ENCODE peak calls at places on chromosomes 11 and 22, in four cellular contexts. B is body of pancreas, W is upper lobe of left lung, I is sigmoid colon. Y is an unnamed sample. For H3K4me1, the result is how much of the 10 kb centered on the place peaks cover.

GRCh38 chr11:18313985-18314763 is 7.8 kb downstream of the HPS5 start:
- DNase-seq in B (no peak), W (peak), I (no peak), Y (no peak)

GRCh38 chr22:38504731-38505594 is 1.1 kb downstream of the DDX17 start:
- DNase-seq in B (peak), W (peak), I (peak), Y (peak)

GRCh38 chr22:46501701-46502100 is 35.7 kb downstream of the CELSR1 start:
- DNase-seq in B (no peak), W (no peak), I (no peak), Y (no peak)

GRCh38 chr11:104442320-104442719 is 278.4 kb upstream of the PDGFD start:
- DNase-seq in B (no peak), W (no peak), I (no peak), Y (no peak)

GRCh38 chr11:122633219-122633829 is 22.2 kb upstream of the UBASH3B start:
- DNase-seq in B (no peak), W (no peak), I (peak), Y (peak)

GRCh38 chr22:46902998-46903916 is 140.8 kb downstream of the TBC1D22A start:
- DNase-seq in B (no peak), W (no peak), I (no peak), Y (no peak)

GRCh38 chr22:44037519-44038370 is 13.6 kb downstream of the PARVB start:
- DNase-seq in B (no peak), W (no peak), I (peak), Y (no peak)

GRCh38 chr11:68710445-68710844 is 26.1 kb downstream of the GAL start:
- DNase-seq in B (no peak), W (no peak), I (no peak), Y (no peak)

GRCh38 chr11:74749127-74749964 is 697 bp downstream of the RNF169 start:
- DNase-seq in B (peak), W (peak), I (no peak), Y (peak)

GRCh38 chr11:16587670-16588069 is 150.8 kb upstream of the C11orf58 start:
- DNase-seq in B (no peak), W (no peak), I (no peak), Y (no peak)

GRCh38 chr22:49829044-49829719 is 1.5 kb upstream of the BRD1 start:
- DNase-seq in B (no peak), W (no peak), I (no peak), Y (no peak)

GRCh38 chr22:23844739-23845202 is 6.0 kb upstream of the DERL3 start:
- DNase-seq in B (no peak), W (no peak), I (no peak), Y (no peak)
- H3K4me1 ChIP-seq in B (under half), W (under half), I (under half), Y (under half)

GRCh38 chr11:6298605-6299004 is 21.7 kb downstream of the CAVIN3 start:
- DNase-seq in B (peak), W (peak), I (no peak), Y (peak)
- TF ChIP-seq CTCF in B (peak), W (peak), I (no peak), Y (peak)

DNA sequence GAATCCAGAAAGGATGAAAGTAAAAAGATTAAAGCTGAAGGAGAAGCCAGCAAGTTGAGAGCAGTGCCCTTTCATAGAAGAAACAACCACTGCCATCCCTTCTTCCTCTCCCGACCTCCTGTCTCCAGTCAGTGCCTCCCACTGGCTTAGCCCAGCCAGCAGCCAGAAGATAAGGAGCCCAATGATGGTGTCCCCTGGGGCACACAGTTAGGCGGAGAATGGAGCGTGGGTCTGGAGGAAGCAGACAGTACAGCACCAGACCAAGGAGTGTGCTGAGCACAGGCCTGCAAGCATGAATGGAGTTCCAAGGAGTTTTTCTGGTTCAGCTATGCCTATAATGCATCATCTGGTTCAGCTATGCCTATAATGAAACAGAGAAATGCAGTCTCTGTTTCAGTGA is 54.3 kb upstream of the TNRC6B start:
- DNase-seq in B (no peak), W (no peak), I (no peak), Y (no peak)
- TF ChIP-seq POLR2A in B (no peak), W (no peak), I (no peak), Y (no peak)

DNA sequence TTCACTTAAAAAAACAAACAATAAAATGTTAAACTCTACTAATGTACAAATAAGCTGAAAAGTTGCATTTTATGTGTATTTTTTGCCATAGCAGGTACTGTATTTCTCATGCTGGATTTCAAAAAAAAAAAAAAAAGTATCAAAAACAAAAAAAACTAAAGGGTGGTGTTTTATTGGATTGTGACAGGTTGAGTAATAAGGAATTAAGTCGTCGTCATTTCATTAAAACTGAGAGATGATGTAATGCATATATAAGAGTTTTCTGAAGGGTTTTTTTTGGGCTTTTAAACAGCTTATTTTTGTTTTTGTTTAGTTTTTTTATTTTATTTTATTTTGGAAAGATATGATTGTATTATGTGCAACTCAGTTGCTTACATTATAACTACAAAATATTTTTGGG is 10.9 kb upstream of the ADSL start:
- DNase-seq in B (no peak), W (no peak), I (no peak), Y (no peak)
- H3K4me1 ChIP-seq in B (under half), W (under half), I (under half), Y (under half)

DNA sequence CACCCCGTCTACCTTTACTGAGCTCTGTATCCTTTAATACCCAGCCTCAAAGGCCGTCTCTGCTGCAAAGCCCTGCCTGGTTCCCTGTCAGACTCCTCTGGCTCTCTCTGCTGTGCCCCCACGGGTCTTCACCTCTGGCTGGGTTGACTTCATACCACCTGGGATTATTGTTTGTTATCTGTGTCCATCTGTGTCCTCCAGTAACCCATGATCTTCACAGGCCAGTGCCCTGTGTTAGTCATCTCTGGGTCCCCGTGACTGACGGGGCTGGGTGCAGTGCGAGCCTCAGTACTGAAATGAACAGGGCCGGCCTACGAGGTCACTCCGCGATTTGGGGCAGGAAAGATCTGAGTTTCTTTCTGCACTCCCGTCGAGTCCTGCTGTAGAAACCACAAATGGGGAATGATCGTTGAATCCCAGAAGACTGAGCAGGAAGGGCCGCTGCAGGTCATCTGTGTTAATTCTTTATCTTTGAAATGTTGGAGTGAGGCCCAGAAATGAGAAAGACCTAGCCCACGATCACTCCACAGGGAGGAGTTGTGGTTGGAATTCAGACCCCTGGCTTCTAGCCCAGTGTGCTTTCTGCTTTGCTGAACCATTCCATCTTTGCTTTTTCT is 12.3 kb upstream of the TUB start:
- DNase-seq in B (peak), W (no peak), I (peak), Y (no peak)
- TF ChIP-seq CTCF in B (no peak), W (no peak), I (no peak), Y (no peak)

DNA sequence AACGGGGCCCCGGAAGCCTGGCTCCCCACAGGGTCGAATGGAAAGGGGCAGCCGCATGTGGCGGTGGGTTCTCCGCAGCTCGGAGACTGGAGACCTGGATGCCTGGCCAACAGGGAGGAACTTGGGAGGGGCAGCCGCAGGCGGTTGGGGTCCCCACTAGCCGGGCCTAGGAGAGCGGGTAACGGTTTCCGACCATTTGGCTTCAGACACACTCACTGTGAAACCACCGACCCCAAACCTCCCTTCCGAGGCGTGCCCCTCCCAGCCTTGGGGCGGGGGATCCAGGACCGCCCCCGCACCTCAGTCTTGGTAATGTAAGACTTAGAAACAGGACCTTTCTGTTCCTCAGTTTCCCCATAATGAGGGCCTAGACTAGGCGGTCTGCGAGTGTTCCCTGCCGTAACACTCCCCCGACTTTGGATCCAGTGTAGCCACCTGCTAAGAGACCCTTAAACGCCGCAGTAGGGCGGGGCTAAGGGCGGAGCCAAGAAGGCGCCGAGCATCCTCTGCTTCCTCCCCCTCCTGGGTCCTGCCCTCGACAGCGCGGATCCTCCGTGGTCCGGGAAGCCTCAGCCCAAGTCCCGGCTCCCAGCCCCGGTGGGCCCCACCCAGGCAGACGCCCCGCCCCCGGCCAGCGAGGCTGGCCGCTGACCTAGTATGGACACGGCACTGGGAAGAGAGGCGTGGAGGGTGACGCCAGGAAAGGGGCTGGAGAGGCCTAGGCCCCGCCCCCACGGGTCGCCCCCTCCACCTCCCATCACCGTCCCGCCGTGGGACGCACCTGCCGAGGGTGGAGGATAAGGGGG is 1.8 kb upstream of the RASGRP2 start:
- DNase-seq in B (no peak), W (peak), I (peak), Y (peak)
- TF ChIP-seq POLR2A in B (no peak), W (no peak), I (peak), Y (no peak)

GRCh38 chr22:26479792-26480610 is 3.6 kb downstream of the HPS4 start:
- DNase-seq in B (no peak), W (no peak), I (no peak), Y (no peak)

GRCh38 chr22:26474687-26475086 is 8.9 kb downstream of the HPS4 start:
- DNase-seq in B (no peak), W (no peak), I (no peak), Y (no peak)

GRCh38 chr22:26477341-26477731 is 6.2 kb downstream of the HPS4 start:
- DNase-seq in B (no peak), W (no peak), I (no peak), Y (no peak)

GRCh38 chr22:26479043-26479791 is 4.4 kb downstream of the HPS4 start:
- DNase-seq in B (no peak), W (no peak), I (no peak), Y (no peak)

DNA sequence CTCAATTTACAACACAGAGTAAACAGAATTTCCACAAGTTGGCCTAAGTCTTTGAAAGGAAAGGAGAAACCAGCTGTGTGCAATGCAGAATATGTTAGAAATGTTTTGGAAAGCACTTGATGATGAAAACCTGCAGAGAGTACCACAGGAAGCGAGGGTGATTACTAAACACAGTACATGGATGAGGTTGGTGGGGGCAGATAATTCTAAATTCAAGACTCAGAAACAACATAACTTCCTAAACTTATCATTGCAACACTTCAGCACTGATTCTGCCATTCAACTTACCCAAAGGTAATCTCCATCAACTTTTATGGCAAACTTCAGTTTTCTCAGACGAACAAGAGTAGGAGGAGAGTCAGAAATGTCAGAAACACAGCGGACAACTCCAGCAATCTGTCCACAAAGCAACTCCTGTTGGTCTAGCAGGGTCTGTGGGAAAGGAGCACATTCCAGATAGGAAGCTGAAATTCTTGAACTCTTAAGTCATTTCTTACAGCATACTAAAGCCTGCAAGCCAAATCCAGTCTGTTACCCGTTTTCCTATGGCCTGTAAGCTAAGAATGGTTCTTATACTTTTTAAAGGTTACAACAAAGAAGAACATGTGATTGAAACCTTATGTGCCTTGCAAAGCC is 6.8 kb downstream of the HPS4 start:
- DNase-seq in B (no peak), W (no peak), I (no peak), Y (no peak)
- H3K4me1 ChIP-seq in B (under half), W (under half), I (under half), Y (under half)

DNA sequence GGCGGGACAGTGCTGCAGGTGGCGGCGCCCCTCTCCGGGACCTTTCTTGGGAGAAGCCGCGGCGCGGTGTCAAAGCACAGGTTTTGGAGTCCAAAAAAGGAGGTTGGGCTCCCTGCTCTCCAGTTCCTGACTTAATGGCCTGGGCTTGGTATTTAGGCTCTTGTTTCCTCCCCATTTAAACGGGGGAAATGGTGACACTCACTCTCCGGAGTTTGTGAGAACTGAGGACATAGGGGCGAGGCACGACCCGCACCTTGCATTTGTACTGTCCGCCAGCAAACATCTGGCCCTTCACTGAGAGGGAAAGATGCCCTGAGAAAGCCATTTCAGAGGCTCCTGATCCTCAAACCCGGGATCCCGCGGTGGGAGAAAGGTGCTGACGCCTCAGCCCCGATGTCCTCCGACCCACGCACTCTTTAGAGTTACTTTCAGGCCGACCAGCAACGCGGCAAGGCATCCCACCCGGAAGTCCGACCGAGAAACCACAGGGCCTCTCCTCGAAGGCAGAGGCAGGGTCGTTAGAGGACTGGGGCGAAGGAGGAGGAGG is 2.9 kb upstream of the WDR74 start:
- DNase-seq in B (peak), W (peak), I (peak), Y (peak)
- TF ChIP-seq CTCF in B (no peak), W (no peak), I (no peak), Y (no peak)

GRCh38 chr11:121608545-121609098 is 155.9 kb upstream of the SORL1-AS1 start:
- DNase-seq in B (no peak), W (no peak), I (no peak), Y (no peak)

GRCh38 chr11:121610706-121611105 is 157.9 kb upstream of the SORL1-AS1 start:
- DNase-seq in B (no peak), W (no peak), I (no peak), Y (no peak)

GRCh38 chr11:121603316-121603715 is 150.5 kb upstream of the SORL1-AS1 start:
- DNase-seq in B (no peak), W (no peak), I (no peak), Y (no peak)

GRCh38 chr11:121604152-121604551 is 151.4 kb upstream of the SORL1-AS1 start:
- DNase-seq in B (no peak), W (no peak), I (no peak), Y (no peak)

GRCh38 chr11:121606354-121606753 is 153.6 kb upstream of the SORL1-AS1 start:
- DNase-seq in B (no peak), W (no peak), I (no peak), Y (no peak)
- TF ChIP-seq POLR2A in B (no peak), W (no peak), I (no peak), Y (no peak)

GRCh38 chr11:96215094-96215782 is 127.8 kb downstream of the MAML2 start:
- DNase-seq in B (no peak), W (peak), I (no peak), Y (no peak)

GRCh38 chr11:96217206-96217605 is 125.8 kb downstream of the MAML2 start:
- DNase-seq in B (no peak), W (no peak), I (no peak), Y (no peak)

GRCh38 chr11:96213500-96213899 is 129.5 kb downstream of the MAML2 start:
- DNase-seq in B (no peak), W (no peak), I (no peak), Y (no peak)

GRCh38 chr11:96215826-96216225 is 127.2 kb downstream of the MAML2 start:
- DNase-seq in B (no peak), W (no peak), I (no peak), Y (no peak)

GRCh38 chr11:96214745-96215093 is 128.3 kb downstream of the MAML2 start:
- DNase-seq in B (no peak), W (no peak), I (no peak), Y (no peak)
- H3K4me1 ChIP-seq in B (under half), W (half or more), I (under half), Y (under half)

Y was measured in Peyer's patch.